ENCODE peak calls at places on chromosomes 7 and 10, in ten cellular contexts. B is PC-9, Q is right atrium auricular region, Y is glutamatergic neuron, H is mesothelial cell of epicardium, Z is OCI-LY7, L is pancreas, I is neural progenitor cell, P is AG10803, A is ovary. U is an unnamed sample.
A peak's percentile ranks its signal among the peaks of the same experiment; 100 is the strongest.

GRCh38 chr10:1255166-1255565 is 199.0 kb downstream of the WDR37 start:
- DNase-seq in B (no peak), Q (peak; percentile 44), Y (no peak), H (no peak), Z (no peak), L (peak; percentile 25), I (no peak), P (no peak), A (no peak), U (no peak)

GRCh38 chr10:2933519-2933918 is 133.8 kb upstream of the PFKP start:
- DNase-seq in B (no peak), Q (no peak), Y (no peak), H (no peak), Z (no peak), L (no peak), I (no peak), P (peak; percentile 14), A (no peak), U (no peak)

GRCh38 chr7:129843982-129844840 is 108.5 kb downstream of the UBE2H start:
- DNase-seq in B (no peak), Q (no peak), Y (no peak), H (no peak), Z (peak; percentile 45), L (no peak), I (no peak), P (no peak), A (no peak), U (no peak)

GRCh38 chr10:86340176-86340990 is 26.2 kb downstream of the GRID1 start:
- DNase-seq in B (no peak), Q (no peak), Y (peak; percentile 12), H (no peak), Z (no peak), L (peak; percentile 34), I (no peak), P (no peak), A (no peak), U (no peak)

GRCh38 chr7:140229591-140230516 is 53.1 kb upstream of the KDM7A start:
- DNase-seq in B (no peak), Q (no peak), Y (peak; percentile 52), H (no peak), Z (no peak), L (peak; percentile 65), I (peak; percentile 59), P (no peak), A (peak; percentile 25), U (no peak)

GRCh38 chr10:95404460-95404858 is 113.7 kb upstream of the PDLIM1 start:
- DNase-seq in B (no peak), Q (no peak), Y (no peak), H (no peak), Z (no peak), L (no peak), I (peak; percentile 65), P (no peak), A (no peak), U (no peak)

GRCh38 chr10:12333382-12334185 is 15.8 kb upstream of the CAMK1D start:
- DNase-seq in B (peak; percentile 90), Q (peak; percentile 88), Y (no peak), H (no peak), Z (no peak), L (peak; percentile 68), I (no peak), P (peak; percentile 98), A (peak; percentile 25), U (peak; percentile 2)

GRCh38 chr7:128041203-128041602 is 10.0 kb upstream of the LRRC4 start:
- DNase-seq in B (peak; percentile 50), Q (no peak), Y (no peak), H (no peak), Z (no peak), L (no peak), I (no peak), P (peak; percentile 50), A (no peak), U (peak; percentile 53)

GRCh38 chr7:47528471-47528870 is 53.4 kb downstream of the TNS3 start:
- DNase-seq in B (no peak), Q (no peak), Y (no peak), H (no peak), Z (no peak), L (peak; percentile 19), I (no peak), P (no peak), A (no peak), U (no peak)

GRCh38 chr7:6443372-6443941 is 4.3 kb downstream of the DAGLB start:
- DNase-seq in B (peak; percentile 84), Q (no peak), Y (no peak), H (no peak), Z (no peak), L (no peak), I (no peak), P (peak; percentile 93), A (no peak), U (no peak)

GRCh38 chr10:79979310-79979972 is 30.5 kb upstream of the SFTPD start:
- DNase-seq in B (no peak), Q (no peak), Y (no peak), H (no peak), Z (no peak), L (no peak), I (no peak), P (no peak), A (no peak), U (no peak)

GRCh38 chr7:42192072-42192471 is 44.9 kb downstream of the GLI3 start:
- DNase-seq in B (no peak), Q (no peak), Y (no peak), H (no peak), Z (no peak), L (no peak), I (no peak), P (peak; percentile 55), A (no peak), U (no peak)

GRCh38 chr10:89534826-89535166 is 598 bp downstream of the SLC16A12 start:
- DNase-seq in B (no peak), Q (no peak), Y (no peak), H (no peak), Z (no peak), L (no peak), I (no peak), P (no peak), A (no peak), U (no peak)

DNA sequence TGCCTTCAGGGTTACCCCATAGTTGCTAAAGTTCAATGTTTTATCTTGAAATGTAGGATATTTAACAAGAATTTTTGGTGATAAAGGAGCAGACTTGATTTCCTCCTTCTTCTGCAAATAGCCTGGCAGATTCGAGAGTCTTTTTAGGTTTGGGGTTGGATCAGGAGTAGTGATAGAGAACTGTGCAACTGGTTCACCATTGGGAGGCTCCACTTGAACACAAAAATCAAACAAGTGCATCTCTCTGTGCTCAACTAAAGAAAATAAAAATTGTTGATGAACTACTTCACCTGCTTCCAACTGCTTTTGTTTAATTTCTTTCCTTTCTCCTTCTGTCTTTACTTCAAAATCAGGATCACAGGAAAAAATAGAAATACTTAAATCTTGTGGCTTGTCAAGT is 58.5 kb downstream of the MACC1 start:
- DNase-seq in B (no peak), Q (no peak), Y (no peak), H (no peak), Z (peak; percentile 19), L (no peak), I (no peak), P (peak; percentile 32), A (no peak), U (no peak)
- TF ChIP-seq CTCF in B (no peak), Q (peak; percentile 63), Y (no peak), H (no peak), Z (peak; percentile 64), L (peak; percentile 16), I (peak; percentile 29), P (peak; percentile 38), A (no peak), U (no peak)

DNA sequence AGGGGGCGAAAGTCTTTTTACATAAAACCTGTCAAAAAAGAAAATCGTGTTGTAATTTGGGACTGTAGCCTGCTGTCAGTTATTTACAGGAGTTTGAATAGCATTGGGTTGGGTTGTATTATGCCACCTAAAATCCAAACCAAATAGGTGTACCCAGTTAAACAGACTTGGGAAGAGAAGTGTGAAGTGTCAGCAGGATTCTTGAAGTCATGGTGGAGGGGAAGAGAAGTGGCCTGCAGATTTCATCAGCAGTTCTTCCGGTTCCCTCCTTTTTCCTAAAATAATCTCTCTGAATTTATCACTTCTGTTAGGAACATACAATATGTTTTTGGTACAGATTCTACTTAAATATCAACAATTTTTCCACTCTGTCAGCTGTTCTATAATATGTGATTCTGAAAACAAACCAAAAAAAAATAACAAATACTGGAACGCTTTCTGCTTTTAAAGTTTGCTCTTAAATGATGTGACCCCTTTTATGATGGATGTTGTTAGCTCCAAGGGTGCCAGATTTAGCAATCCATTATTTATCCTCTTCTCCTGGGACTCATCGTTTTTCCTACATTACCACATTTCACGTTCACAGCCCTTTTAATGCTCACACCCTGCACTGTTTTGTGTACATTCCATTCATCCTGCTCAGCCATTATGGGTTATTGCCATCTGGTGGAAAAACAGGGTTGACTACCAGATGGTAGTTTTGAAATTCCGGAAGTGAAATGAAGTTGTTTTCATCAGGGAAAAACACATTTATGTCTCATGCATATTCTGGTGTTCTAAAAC is 18.7 kb upstream of the ARHGAP12 start:
- DNase-seq in B (peak; percentile 46), Q (no peak), Y (no peak), H (no peak), Z (peak; percentile 34), L (no peak), I (no peak), P (peak; percentile 96), A (no peak), U (peak; percentile 73)
- TF ChIP-seq CTCF in B (peak; percentile 47), Q (peak; percentile 61), Y (no peak), H (no peak), Z (peak; percentile 62), L (no peak), I (no peak), P (peak; percentile 22), A (peak; percentile 48), U (peak; percentile 76)

DNA sequence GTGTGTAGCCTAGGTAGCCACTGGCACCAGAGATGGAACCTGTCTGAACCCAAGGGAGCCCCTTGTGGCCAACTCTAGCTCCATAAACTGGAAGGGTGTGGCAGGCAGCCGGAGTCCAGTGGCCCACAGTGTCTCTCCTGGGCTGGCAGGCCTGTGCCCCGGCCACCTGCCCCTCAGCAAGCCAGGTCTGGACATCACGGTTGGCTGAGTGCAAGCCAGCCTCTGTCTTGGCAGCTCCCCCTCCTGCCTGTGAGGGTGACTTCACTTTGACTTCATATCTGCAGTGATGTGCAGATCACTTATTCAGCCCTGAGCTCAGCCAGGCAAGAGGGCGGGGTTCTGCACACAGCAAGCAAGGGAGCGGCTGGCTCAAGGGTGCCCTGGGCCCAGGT is 1.3 kb upstream of the RET start:
- DNase-seq in B (no peak), Q (no peak), Y (no peak), H (no peak), Z (no peak), L (peak; percentile 41), I (peak; percentile 39), P (no peak), A (no peak), U (no peak)
- TF ChIP-seq CTCF in B (no peak), Q (no peak), Y (peak; percentile 19), H (no peak), Z (peak; percentile 39), L (no peak), I (peak; percentile 49), P (no peak), A (no peak), U (peak; percentile 38)

GRCh38 chr7:19442016-19442785 is 266.6 kb downstream of the POLR1F start:
- DNase-seq in B (peak; percentile 18), Q (no peak), Y (no peak), H (no peak), Z (peak; percentile 4), L (no peak), I (peak; percentile 67), P (peak; percentile 69), A (no peak), U (no peak)
- TF ChIP-seq CTCF in B (peak; percentile 61), Q (peak; percentile 16), Y (no peak), H (no peak), Z (peak; percentile 58), L (no peak), I (peak; percentile 66), P (peak; percentile 87), A (no peak), U (peak; percentile 56)